ENCODE peak calls at places on chromosomes 1 and 21, in six cellular contexts. G is glutamatergic neuron; I is EH; F is stimulated activated CD4-positive, alpha-beta T cell treated with anti-CD3 and anti-CD28 coated beads, Interleukin-1b, Interleukin-23, amount 100 ng/mL, for 24 hours; V is heart left ventricle; W is HEK293T. X is an unnamed sample.

GRCh38 chr1:43302226-43302625 is 1.4 kb downstream of the TIE1 start:
- DNase-seq in G (no peak), I (no peak), F (no peak), V (no peak), W (no peak), X (no peak)

GRCh38 chr21:34589511-34590282 is 25.2 kb downstream of the RCAN1 start:
- DNase-seq in G (no peak), I (no peak), F (no peak), V (no peak), W (no peak), X (no peak)

GRCh38 chr21:43361493-43362296 is 65.2 kb downstream of the SIK1 start:
- DNase-seq in G (no peak), I (peak), F (peak), V (peak), W (no peak), X (no peak)

GRCh38 chr1:25756210-25756609 is 43.8 kb upstream of the SELENON start:
- DNase-seq in G (no peak), I (no peak), F (no peak), V (no peak), W (no peak), X (no peak)

GRCh38 chr1:31576743-31577455 is 584 bp downstream of the TINAGL1 start:
- DNase-seq in G (no peak), I (no peak), F (no peak), V (no peak), W (peak), X (no peak)

GRCh38 chr1:8911416-8912309 is 33.2 kb upstream of the ENO1 start:
- DNase-seq in G (no peak), I (no peak), F (no peak), V (no peak), W (no peak), X (no peak)

GRCh38 chr1:27598288-27598687 is 5.7 kb downstream of the AHDC1 start:
- DNase-seq in G (peak), I (peak), F (no peak), V (peak), W (no peak), X (no peak)

GRCh38 chr1:228988655-228989054 is 253.4 kb downstream of the RHOU start:
- DNase-seq in G (no peak), I (peak), F (no peak), V (no peak), W (no peak), X (no peak)

GRCh38 chr1:99251308-99251707 is 13.0 kb upstream of the PLPPR4 start:
- DNase-seq in G (no peak), I (no peak), F (no peak), V (no peak), W (no peak), X (no peak)

GRCh38 chr1:180922637-180923023 is 9.9 kb downstream of the KIAA1614 start:
- DNase-seq in G (no peak), I (no peak), F (no peak), V (no peak), W (no peak), X (no peak)

GRCh38 chr1:185155600-185156320 is 993 bp downstream of the TRMT1L start:
- DNase-seq in G (no peak), I (peak), F (no peak), V (no peak), W (no peak), X (no peak)

GRCh38 chr1:2816786-2817185 is 15.3 kb upstream of the TTC34 start:
- DNase-seq in G (no peak), I (no peak), F (no peak), V (no peak), W (no peak), X (no peak)

GRCh38 chr1:24142546-24143431 is at the start of gene IL22RA1:
- DNase-seq in G (no peak), I (peak), F (no peak), V (no peak), W (no peak), X (no peak)

GRCh38 chr1:8739377-8739776 is 78.1 kb downstream of the RERE start:
- DNase-seq in G (no peak), I (no peak), F (no peak), V (no peak), W (peak), X (no peak)

GRCh38 chr1:185162491-185162890 is 5.5 kb downstream of the SWT1 start:
- DNase-seq in G (no peak), I (no peak), F (no peak), V (no peak), W (no peak), X (no peak)

GRCh38 chr1:228378453-228379164 is 28.0 kb downstream of the TRIM11 start:
- DNase-seq in G (peak), I (peak), F (peak), V (peak), W (peak), X (peak)

X was measured in activated CD8-positive, alpha-beta memory T cell treated with anti-CD3 and anti-CD28 coated beads for 48 hours.